ENCODE peak calls at places on chromosomes 11 and 22, in nine cellular contexts. A, R, I, X, Z, K, P, B and F are unnamed samples.

GRCh38 chr11:64489831-64490441 is 101.1 kb upstream of the SLC22A12 start:
- DNase-seq in I (no peak), B (no peak), Z (no peak), R (peak; percentile 84), P (peak; percentile 23), K (peak; percentile 63), A (no peak), X (peak; percentile 92), F (peak; percentile 81)

GRCh38 chr11:63277345-63277943 is 34.0 kb upstream of the SLC22A25 start:
- DNase-seq in K (no peak), A (no peak), I (no peak), P (no peak), X (no peak), Z (no peak), R (no peak), B (no peak), F (no peak)

GRCh38 chr11:104490182-104490581 is 326.2 kb upstream of the PDGFD start:
- DNase-seq in K (no peak), I (no peak), Z (no peak), R (no peak), B (no peak), P (no peak), X (no peak), A (no peak), F (no peak)

GRCh38 chr11:16406226-16406625 is 49.9 kb upstream of the SOX6 start:
- DNase-seq in I (no peak), A (no peak), K (no peak), X (no peak), Z (no peak), B (no peak), R (no peak), P (no peak), F (no peak)

GRCh38 chr11:86745571-86745970 is 54.8 kb upstream of the PRSS23 start:
- DNase-seq in Z (no peak), A (no peak), K (no peak), R (no peak), I (no peak), B (no peak), P (no peak), X (no peak), F (no peak)

GRCh38 chr11:19903620-19904069 is 191.0 kb downstream of the NAV2 start:
- DNase-seq in P (peak; percentile 63), R (peak; percentile 59), K (peak; percentile 82), B (peak; percentile 82), A (peak; percentile 86), X (peak; percentile 88), Z (no peak), I (no peak), F (peak; percentile 33)

GRCh38 chr11:796565-797299 is 1.3 kb downstream of the SLC25A22 start:
- DNase-seq in K (peak; percentile 37), X (no peak), B (no peak), R (no peak), A (no peak), I (peak; percentile 31), Z (no peak), P (no peak), F (no peak)

GRCh38 chr22:43343262-43343988 is at the start of gene SCUBE1:
- DNase-seq in R (peak; percentile 95), B (no peak), X (peak; percentile 95), P (peak; percentile 42), Z (no peak), K (peak; percentile 52), I (no peak), A (peak; percentile 53), F (no peak)

GRCh38 chr22:21791635-21792625 is 56.3 kb upstream of the YPEL1 start:
- DNase-seq in Z (no peak), B (no peak), P (no peak), X (no peak), A (no peak), I (no peak), R (no peak), K (no peak), F (no peak)

DNA sequence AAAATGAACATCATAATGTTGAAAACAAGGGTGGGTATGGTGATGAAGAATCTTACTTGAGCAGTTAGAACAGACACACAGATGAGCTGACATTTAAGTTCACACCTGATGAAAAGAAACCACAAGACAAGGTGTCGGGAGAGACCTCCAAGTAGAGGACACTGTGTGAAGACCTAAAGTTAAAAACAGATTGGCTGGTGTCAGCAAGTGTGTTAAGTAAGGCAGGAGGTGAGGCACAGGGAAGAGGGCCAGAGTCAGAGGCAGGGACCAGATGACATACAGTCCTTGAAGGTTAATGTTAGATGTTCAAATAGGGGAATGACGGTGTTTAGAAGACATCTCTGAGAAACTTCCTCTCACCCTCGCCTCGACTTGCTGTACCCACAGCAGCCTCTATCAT is 236.9 kb downstream of the FAT3 start:
- DNase-seq in B (no peak), P (no peak), A (no peak), K (no peak), Z (no peak), R (no peak), I (no peak), X (no peak), F (no peak)
- H3K27ac ChIP-seq in B (no peak overlapping the region), P (no peak overlapping the region), A (no peak overlapping the region), K (no peak overlapping the region), Z (no peak overlapping the region), R (no peak overlapping the region), I (no peak overlapping the region), X (no peak overlapping the region), F (no peak overlapping the region)

DNA sequence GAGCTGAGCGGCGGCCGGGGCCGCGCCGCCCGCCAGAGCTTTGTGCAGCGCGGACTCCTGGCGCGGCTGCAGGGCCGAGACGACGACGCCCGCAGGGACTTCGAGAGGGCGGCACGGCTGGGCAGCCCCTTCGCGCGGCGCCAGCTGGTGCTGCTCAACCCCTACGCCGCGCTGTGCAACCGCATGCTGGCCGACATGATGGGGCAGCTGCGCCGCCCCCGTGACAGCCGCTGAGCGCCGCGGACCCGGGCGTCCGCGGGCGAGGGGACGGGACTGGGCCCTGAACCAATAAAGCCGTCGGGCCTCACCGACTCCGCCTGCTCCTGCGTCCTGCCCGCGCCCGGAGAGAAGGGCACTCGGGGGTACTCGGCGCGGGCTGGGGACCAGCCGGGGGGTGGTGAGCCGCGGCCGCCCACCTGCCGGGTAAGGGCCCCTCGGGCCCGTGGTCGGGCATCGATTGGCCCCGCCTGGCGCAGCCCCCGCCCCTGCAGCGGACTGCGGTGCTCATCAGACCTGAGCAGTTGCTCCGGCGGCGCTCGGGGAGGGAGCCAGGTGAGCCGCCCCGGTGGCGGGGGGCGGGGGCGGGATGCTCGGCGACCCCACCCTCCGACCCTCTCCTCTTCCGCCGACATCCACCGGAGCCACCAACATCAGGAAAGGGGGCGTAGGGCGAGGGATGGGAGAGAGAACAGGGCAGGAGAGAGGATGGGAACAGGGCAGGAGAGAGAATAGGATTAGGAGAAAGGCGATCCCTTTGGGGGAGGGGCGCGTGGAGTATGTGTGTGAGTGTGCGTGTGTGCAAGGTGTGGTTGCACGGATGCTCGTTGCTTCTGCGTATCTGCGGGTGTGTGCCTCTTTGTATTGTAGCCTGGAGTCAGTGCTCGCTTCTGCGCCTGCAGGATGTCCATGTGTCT is at the start of gene TMEM25:
- DNase-seq in I (no peak), K (peak; percentile 71), X (peak; percentile 87), B (peak; percentile 78), P (peak; percentile 75), Z (no peak), A (no peak), R (peak; percentile 96), F (no peak)
- H3K27ac ChIP-seq in I (no peak within 1 kb of the TSS), K (peak within 1 kb of the TSS; percentile 83), X (no peak within 1 kb of the TSS), B (peak within 1 kb of the TSS; percentile 70), P (peak within 1 kb of the TSS; percentile 75), Z (peak within 1 kb of the TSS; percentile 47), A (peak within 1 kb of the TSS; percentile 81), R (no peak within 1 kb of the TSS), F (no peak within 1 kb of the TSS)

GRCh38 chr11:112805658-112806057 is 155.6 kb upstream of the NCAM1 start:
- DNase-seq in R (no peak), K (no peak), P (no peak), A (no peak), I (peak; percentile 68), X (no peak), B (no peak), Z (no peak), F (no peak)

GRCh38 chr11:112797072-112797471 is 164.1 kb upstream of the NCAM1 start:
- DNase-seq in I (peak; percentile 62), B (peak; percentile 19), Z (no peak), A (no peak), X (peak; percentile 59), R (peak; percentile 46), K (no peak), P (no peak), F (no peak)

GRCh38 chr11:112797653-112798293 is 163.4 kb upstream of the NCAM1 start:
- DNase-seq in I (no peak), Z (peak; percentile 68), R (no peak), X (peak; percentile 58), A (no peak), P (no peak), K (no peak), B (peak; percentile 44), F (peak; percentile 2)

GRCh38 chr11:112806256-112806655 is 155.0 kb upstream of the NCAM1 start:
- DNase-seq in B (no peak), Z (no peak), P (no peak), A (no peak), I (no peak), X (no peak), R (no peak), K (no peak), F (no peak)

GRCh38 chr11:112801286-112802088 is 159.7 kb upstream of the NCAM1 start:
- DNase-seq in Z (peak; percentile 66), P (no peak), A (no peak), B (no peak), K (no peak), R (no peak), I (no peak), X (no peak), F (no peak)
- H3K27ac ChIP-seq in Z (no peak overlapping the region), P (no peak overlapping the region), A (no peak overlapping the region), B (no peak overlapping the region), K (no peak overlapping the region), R (no peak overlapping the region), I (no peak overlapping the region), X (no peak overlapping the region), F (no peak overlapping the region)

GRCh38 chr11:61775106-61775505 is 17.3 kb downstream of the TMEM258 start:
- DNase-seq in P (no peak), A (no peak), B (no peak), Z (no peak), X (no peak), K (no peak), R (peak; percentile 21), I (no peak), F (no peak)

GRCh38 chr11:61773356-61773755 is 19.0 kb downstream of the TMEM258 start:
- DNase-seq in A (no peak), P (no peak), K (no peak), X (peak; percentile 43), B (no peak), R (peak; percentile 96), I (no peak), Z (no peak), F (no peak)

GRCh38 chr11:61771995-61772455 is 19.6 kb downstream of the MYRF start:
- DNase-seq in I (no peak), B (no peak), K (no peak), Z (no peak), A (no peak), P (no peak), X (peak; percentile 59), R (peak; percentile 72), F (no peak)

GRCh38 chr11:61774441-61774840 is 18.0 kb downstream of the TMEM258 start:
- DNase-seq in A (no peak), I (no peak), B (no peak), P (peak; percentile 58), X (no peak), Z (no peak), R (peak; percentile 46), K (no peak), F (no peak)

DNA sequence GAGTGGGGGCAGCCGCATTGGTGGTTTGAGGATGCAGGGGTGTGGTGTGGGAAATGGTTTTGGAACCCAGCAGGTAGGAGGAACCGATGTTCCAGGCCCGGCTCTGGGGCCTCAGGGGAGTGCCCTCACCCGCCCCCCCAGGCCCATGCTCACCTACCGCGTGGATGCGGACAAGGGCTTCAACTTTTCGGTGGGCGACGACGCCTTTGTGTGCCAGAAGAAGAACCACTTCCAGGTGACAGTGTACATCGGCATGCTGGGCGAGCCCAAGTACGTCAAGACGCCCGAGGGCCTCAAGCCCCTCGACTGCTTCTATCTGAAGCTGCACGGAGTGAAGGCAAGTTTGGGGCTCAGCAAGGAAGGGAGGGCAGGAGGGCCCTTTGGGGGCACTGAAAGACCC is 18.6 kb downstream of the TMEM258 start:
- DNase-seq in Z (no peak), R (no peak), I (no peak), A (no peak), P (no peak), X (no peak), B (no peak), K (no peak), F (no peak)
- H3K27ac ChIP-seq in Z (no peak overlapping the region), R (no peak overlapping the region), I (no peak overlapping the region), A (no peak overlapping the region), P (peak overlapping the region; percentile 80), X (no peak overlapping the region), B (no peak overlapping the region), K (no peak overlapping the region), F (no peak overlapping the region)